ENCODE peak calls at places on chromosomes 13 and 19, in ten cellular contexts. One of them, this sample, is unnamed.

GRCh38 chr13:102903659-102904407 is 58.0 kb downstream of the ERCC5 start:
- DNase-seq in fibroblast of the aortic adventitia: peak
- DNase-seq in lung: no peak
- DNase-seq in choroid plexus epithelial cell: peak
- DNase-seq in right lobe of liver: no peak
- DNase-seq in aorta: no peak
- DNase-seq in endodermal cell: peak
- DNase-seq in mucosa of descending colon: no peak
- DNase-seq in brain microvascular endothelial cell: peak
- DNase-seq in BE2C: no peak
- DNase-seq in this sample: no peak

GRCh38 chr13:91586609-91587008 is 188.2 kb downstream of the GPC5 start:
- DNase-seq in endodermal cell: no peak
- DNase-seq in right lobe of liver: no peak
- DNase-seq in aorta: no peak
- DNase-seq in BE2C: no peak
- DNase-seq in mucosa of descending colon: no peak
- DNase-seq in fibroblast of the aortic adventitia: no peak
- DNase-seq in lung: no peak
- DNase-seq in brain microvascular endothelial cell: no peak
- DNase-seq in choroid plexus epithelial cell: no peak
- DNase-seq in this sample: no peak

GRCh38 chr19:55882626-55883025 is 46.3 kb downstream of the NLRP4 start:
- DNase-seq in choroid plexus epithelial cell: no peak
- DNase-seq in fibroblast of the aortic adventitia: no peak
- DNase-seq in lung: no peak
- DNase-seq in endodermal cell: no peak
- DNase-seq in right lobe of liver: no peak
- DNase-seq in brain microvascular endothelial cell: no peak
- DNase-seq in mucosa of descending colon: no peak
- DNase-seq in aorta: no peak
- DNase-seq in BE2C: no peak
- DNase-seq in this sample: no peak

GRCh38 chr13:27125357-27126282 is 46.0 kb downstream of the USP12 start:
- DNase-seq in aorta: no peak
- DNase-seq in right lobe of liver: no peak
- DNase-seq in lung: no peak
- DNase-seq in endodermal cell: peak
- DNase-seq in BE2C: peak
- DNase-seq in mucosa of descending colon: no peak
- DNase-seq in brain microvascular endothelial cell: no peak
- DNase-seq in fibroblast of the aortic adventitia: no peak
- DNase-seq in choroid plexus epithelial cell: peak
- DNase-seq in this sample: no peak

GRCh38 chr19:54077334-54077733 is 3.8 kb downstream of the TARM1 start:
- DNase-seq in choroid plexus epithelial cell: no peak
- DNase-seq in aorta: no peak
- DNase-seq in BE2C: no peak
- DNase-seq in brain microvascular endothelial cell: no peak
- DNase-seq in endodermal cell: no peak
- DNase-seq in right lobe of liver: no peak
- DNase-seq in mucosa of descending colon: no peak
- DNase-seq in lung: no peak
- DNase-seq in fibroblast of the aortic adventitia: no peak
- DNase-seq in this sample: no peak

GRCh38 chr13:32720026-32720425 is 133.8 kb downstream of the PDS5B start:
- DNase-seq in mucosa of descending colon: no peak
- DNase-seq in BE2C: no peak
- DNase-seq in choroid plexus epithelial cell: peak
- DNase-seq in lung: no peak
- DNase-seq in aorta: no peak
- DNase-seq in right lobe of liver: no peak
- DNase-seq in endodermal cell: no peak
- DNase-seq in brain microvascular endothelial cell: no peak
- DNase-seq in fibroblast of the aortic adventitia: no peak
- DNase-seq in this sample: no peak

GRCh38 chr19:50381881-50382729 is 2.0 kb upstream of the POLD1 start:
- DNase-seq in fibroblast of the aortic adventitia: no peak
- DNase-seq in mucosa of descending colon: no peak
- DNase-seq in endodermal cell: no peak
- DNase-seq in right lobe of liver: no peak
- DNase-seq in brain microvascular endothelial cell: no peak
- DNase-seq in choroid plexus epithelial cell: no peak
- DNase-seq in BE2C: peak
- DNase-seq in lung: no peak
- DNase-seq in aorta: no peak
- DNase-seq in this sample: no peak

GRCh38 chr13:76720416-76720815 is 165.8 kb downstream of the KCTD12 start:
- DNase-seq in brain microvascular endothelial cell: no peak
- DNase-seq in fibroblast of the aortic adventitia: no peak
- DNase-seq in endodermal cell: no peak
- DNase-seq in choroid plexus epithelial cell: peak
- DNase-seq in lung: no peak
- DNase-seq in BE2C: no peak
- DNase-seq in mucosa of descending colon: no peak
- DNase-seq in aorta: no peak
- DNase-seq in right lobe of liver: no peak
- DNase-seq in this sample: no peak

GRCh38 chr13:28161370-28161769 is 23.0 kb downstream of the PAN3 start:
- DNase-seq in lung: no peak
- DNase-seq in BE2C: no peak
- DNase-seq in choroid plexus epithelial cell: peak
- DNase-seq in aorta: no peak
- DNase-seq in right lobe of liver: no peak
- DNase-seq in mucosa of descending colon: no peak
- DNase-seq in fibroblast of the aortic adventitia: peak
- DNase-seq in endodermal cell: peak
- DNase-seq in brain microvascular endothelial cell: no peak
- DNase-seq in this sample: no peak

GRCh38 chr19:2223959-2224358 is 12.2 kb downstream of the PLEKHJ1 start:
- DNase-seq in endodermal cell: no peak
- DNase-seq in lung: no peak
- DNase-seq in aorta: no peak
- DNase-seq in right lobe of liver: no peak
- DNase-seq in choroid plexus epithelial cell: no peak
- DNase-seq in brain microvascular endothelial cell: no peak
- DNase-seq in fibroblast of the aortic adventitia: no peak
- DNase-seq in BE2C: no peak
- DNase-seq in mucosa of descending colon: no peak
- DNase-seq in this sample: no peak

GRCh38 chr19:48513289-48514122 is 1.9 kb upstream of the LMTK3 start:
- DNase-seq in BE2C: peak
- DNase-seq in mucosa of descending colon: peak
- DNase-seq in fibroblast of the aortic adventitia: peak
- DNase-seq in lung: peak
- DNase-seq in right lobe of liver: peak
- DNase-seq in endodermal cell: peak
- DNase-seq in brain microvascular endothelial cell: peak
- DNase-seq in choroid plexus epithelial cell: peak
- DNase-seq in aorta: no peak
- DNase-seq in this sample: peak

GRCh38 chr19:9456018-9456689 is 20.8 kb upstream of the ZNF266 start:
- DNase-seq in BE2C: no peak
- DNase-seq in mucosa of descending colon: no peak
- DNase-seq in endodermal cell: no peak
- DNase-seq in lung: no peak
- DNase-seq in aorta: no peak
- DNase-seq in right lobe of liver: no peak
- DNase-seq in fibroblast of the aortic adventitia: no peak
- DNase-seq in choroid plexus epithelial cell: no peak
- DNase-seq in brain microvascular endothelial cell: no peak
- DNase-seq in this sample: no peak

GRCh38 chr19:58305932-58306323 is 751 bp downstream of the ERVK3-1 start:
- DNase-seq in right lobe of liver: peak
- DNase-seq in endodermal cell: no peak
- DNase-seq in brain microvascular endothelial cell: no peak
- DNase-seq in lung: no peak
- DNase-seq in mucosa of descending colon: no peak
- DNase-seq in aorta: no peak
- DNase-seq in fibroblast of the aortic adventitia: no peak
- DNase-seq in choroid plexus epithelial cell: peak
- DNase-seq in BE2C: no peak
- DNase-seq in this sample: no peak

GRCh38 chr19:41869374-41869955 is 7.6 kb upstream of the CD79A start:
- DNase-seq in fibroblast of the aortic adventitia: no peak
- DNase-seq in endodermal cell: no peak
- DNase-seq in brain microvascular endothelial cell: no peak
- DNase-seq in choroid plexus epithelial cell: no peak
- DNase-seq in BE2C: no peak
- DNase-seq in lung: no peak
- DNase-seq in aorta: no peak
- DNase-seq in right lobe of liver: no peak
- DNase-seq in mucosa of descending colon: no peak
- DNase-seq in this sample: no peak

GRCh38 chr13:99217461-99218101 is 16.9 kb downstream of the UBAC2 start:
- DNase-seq in endodermal cell: no peak
- DNase-seq in right lobe of liver: no peak
- DNase-seq in mucosa of descending colon: no peak
- DNase-seq in choroid plexus epithelial cell: no peak
- DNase-seq in BE2C: no peak
- DNase-seq in lung: no peak
- DNase-seq in fibroblast of the aortic adventitia: no peak
- DNase-seq in brain microvascular endothelial cell: no peak
- DNase-seq in aorta: no peak
- DNase-seq in this sample: no peak

GRCh38 chr19:2291185-2291751 is 9.3 kb upstream of the PEAK3 start:
- DNase-seq in brain microvascular endothelial cell: no peak
- DNase-seq in BE2C: peak
- DNase-seq in endodermal cell: peak
- DNase-seq in aorta: peak
- DNase-seq in lung: no peak
- DNase-seq in choroid plexus epithelial cell: no peak
- DNase-seq in fibroblast of the aortic adventitia: no peak
- DNase-seq in mucosa of descending colon: no peak
- DNase-seq in right lobe of liver: no peak
- DNase-seq in this sample: no peak

GRCh38 chr19:39833160-39833463 is 850 bp downstream of the DYRK1B start:
- DNase-seq in aorta: no peak
- DNase-seq in BE2C: no peak
- DNase-seq in right lobe of liver: no peak
- DNase-seq in endodermal cell: no peak
- DNase-seq in mucosa of descending colon: no peak
- DNase-seq in brain microvascular endothelial cell: no peak
- DNase-seq in lung: no peak
- DNase-seq in fibroblast of the aortic adventitia: no peak
- DNase-seq in choroid plexus epithelial cell: no peak
- DNase-seq in this sample: no peak

GRCh38 chr19:30857388-30857787 is 485.2 kb downstream of the ZNF536 start:
- DNase-seq in BE2C: no peak
- DNase-seq in mucosa of descending colon: no peak
- DNase-seq in brain microvascular endothelial cell: no peak
- DNase-seq in endodermal cell: peak
- DNase-seq in right lobe of liver: no peak
- DNase-seq in lung: no peak
- DNase-seq in aorta: no peak
- DNase-seq in fibroblast of the aortic adventitia: no peak
- DNase-seq in choroid plexus epithelial cell: no peak
- DNase-seq in this sample: no peak

GRCh38 chr19:821976-822773 is 420 bp upstream of the PLPPR3 start:
- DNase-seq in mucosa of descending colon: no peak
- DNase-seq in right lobe of liver: no peak
- DNase-seq in choroid plexus epithelial cell: no peak
- DNase-seq in BE2C: no peak
- DNase-seq in aorta: no peak
- DNase-seq in lung: no peak
- DNase-seq in fibroblast of the aortic adventitia: no peak
- DNase-seq in brain microvascular endothelial cell: no peak
- DNase-seq in endodermal cell: peak
- DNase-seq in this sample: no peak
- H3K4me3 ChIP-seq in mucosa of descending colon: no peak
- H3K4me3 ChIP-seq in right lobe of liver: no peak
- H3K4me3 ChIP-seq in choroid plexus epithelial cell: peak
- H3K4me3 ChIP-seq in BE2C: no peak
- H3K4me3 ChIP-seq in aorta: no peak
- H3K4me3 ChIP-seq in lung: no peak
- H3K4me3 ChIP-seq in fibroblast of the aortic adventitia: no peak
- H3K4me3 ChIP-seq in brain microvascular endothelial cell: no peak
- H3K4me3 ChIP-seq in endodermal cell: no peak
- H3K4me3 ChIP-seq in this sample: peak

GRCh38 chr19:10776900-10777650 is 58.9 kb downstream of the TMED1 start:
- DNase-seq in fibroblast of the aortic adventitia: no peak
- DNase-seq in lung: no peak
- DNase-seq in brain microvascular endothelial cell: no peak
- DNase-seq in right lobe of liver: no peak
- DNase-seq in choroid plexus epithelial cell: no peak
- DNase-seq in endodermal cell: no peak
- DNase-seq in aorta: no peak
- DNase-seq in mucosa of descending colon: no peak
- DNase-seq in BE2C: no peak
- DNase-seq in this sample: no peak
- H3K4me3 ChIP-seq in fibroblast of the aortic adventitia: no peak
- H3K4me3 ChIP-seq in lung: no peak
- H3K4me3 ChIP-seq in brain microvascular endothelial cell: no peak
- H3K4me3 ChIP-seq in right lobe of liver: no peak
- H3K4me3 ChIP-seq in choroid plexus epithelial cell: no peak
- H3K4me3 ChIP-seq in endodermal cell: no peak
- H3K4me3 ChIP-seq in aorta: no peak
- H3K4me3 ChIP-seq in mucosa of descending colon: no peak
- H3K4me3 ChIP-seq in BE2C: no peak
- H3K4me3 ChIP-seq in this sample: no peak

DNA sequence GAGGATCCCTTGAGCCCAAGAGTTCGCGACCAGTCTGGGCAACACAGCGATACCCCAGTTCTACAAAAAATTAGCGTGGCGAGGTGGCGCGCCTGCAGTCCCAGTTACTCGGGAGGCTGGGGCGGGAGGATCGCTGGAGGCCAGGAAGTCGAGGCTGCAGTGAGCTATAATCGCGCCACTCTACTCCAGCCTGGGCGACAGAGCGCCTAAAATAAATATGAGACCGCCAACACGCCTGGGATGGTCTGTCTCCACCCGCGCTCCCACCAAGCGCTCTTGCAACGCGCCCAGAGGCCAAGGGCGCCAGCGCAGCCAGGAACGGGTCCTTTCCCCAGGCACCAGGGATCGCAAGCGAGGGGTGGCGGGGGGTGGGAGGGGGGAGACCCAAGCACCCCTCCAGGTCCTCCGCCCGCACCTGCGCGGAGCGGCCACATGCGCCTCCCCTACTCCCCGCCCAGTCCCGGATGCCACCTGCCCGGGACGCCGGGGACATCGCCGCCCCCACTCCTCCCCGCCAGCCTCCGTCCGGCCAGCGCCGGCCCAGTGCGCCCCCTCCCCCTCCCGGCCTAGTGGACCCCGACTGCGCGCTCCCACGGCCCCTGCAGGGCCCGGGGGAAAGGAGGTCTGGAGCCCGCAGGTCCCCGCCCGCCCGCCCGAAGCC is 441 bp downstream of the RHPN2 start:
- DNase-seq in mucosa of descending colon: peak
- DNase-seq in brain microvascular endothelial cell: no peak
- DNase-seq in lung: peak
- DNase-seq in BE2C: peak
- DNase-seq in fibroblast of the aortic adventitia: peak
- DNase-seq in aorta: no peak
- DNase-seq in choroid plexus epithelial cell: no peak
- DNase-seq in endodermal cell: peak
- DNase-seq in right lobe of liver: peak
- DNase-seq in this sample: peak
- H3K4me3 ChIP-seq in mucosa of descending colon: peak
- H3K4me3 ChIP-seq in brain microvascular endothelial cell: peak
- H3K4me3 ChIP-seq in lung: peak
- H3K4me3 ChIP-seq in BE2C: peak
- H3K4me3 ChIP-seq in fibroblast of the aortic adventitia: peak
- H3K4me3 ChIP-seq in aorta: peak
- H3K4me3 ChIP-seq in choroid plexus epithelial cell: peak
- H3K4me3 ChIP-seq in endodermal cell: peak
- H3K4me3 ChIP-seq in right lobe of liver: peak
- H3K4me3 ChIP-seq in this sample: peak

GRCh38 chr19:45766919-45767346 is 2.1 kb downstream of the SIX5 start:
- DNase-seq in right lobe of liver: no peak
- DNase-seq in mucosa of descending colon: no peak
- DNase-seq in endodermal cell: peak
- DNase-seq in choroid plexus epithelial cell: peak
- DNase-seq in aorta: peak
- DNase-seq in fibroblast of the aortic adventitia: no peak
- DNase-seq in BE2C: no peak
- DNase-seq in brain microvascular endothelial cell: no peak
- DNase-seq in lung: no peak
- DNase-seq in this sample: no peak
- H3K4me3 ChIP-seq in right lobe of liver: peak
- H3K4me3 ChIP-seq in mucosa of descending colon: no peak
- H3K4me3 ChIP-seq in endodermal cell: peak
- H3K4me3 ChIP-seq in choroid plexus epithelial cell: peak
- H3K4me3 ChIP-seq in aorta: peak
- H3K4me3 ChIP-seq in fibroblast of the aortic adventitia: peak
- H3K4me3 ChIP-seq in BE2C: no peak
- H3K4me3 ChIP-seq in brain microvascular endothelial cell: peak
- H3K4me3 ChIP-seq in lung: peak
- H3K4me3 ChIP-seq in this sample: peak